ENCODE peak calls at places on chromosomes 3 and 15, in eight cellular contexts. One of them, this sample, is unnamed.

GRCh38 chr3:189588061-189588817 is 43.0 kb upstream of the TP63 start:
- DNase-seq in psoas muscle: no peak
- DNase-seq in mammary epithelial cell: peak
- DNase-seq in IMR-90: peak
- DNase-seq in heart left ventricle: no peak
- DNase-seq in transverse colon: no peak
- DNase-seq in vagina: no peak
- DNase-seq in tibial nerve: no peak
- DNase-seq in this sample: no peak

GRCh38 chr3:168968611-168969010 is 694.9 kb downstream of the MECOM start:
- DNase-seq in heart left ventricle: no peak
- DNase-seq in tibial nerve: no peak
- DNase-seq in transverse colon: no peak
- DNase-seq in psoas muscle: no peak
- DNase-seq in vagina: no peak
- DNase-seq in mammary epithelial cell: no peak
- DNase-seq in IMR-90: no peak
- DNase-seq in this sample: no peak

GRCh38 chr15:75234191-75234810 is 23.8 kb upstream of the GOLGA6C start:
- DNase-seq in mammary epithelial cell: no peak
- DNase-seq in psoas muscle: peak
- DNase-seq in IMR-90: no peak
- DNase-seq in vagina: no peak
- DNase-seq in tibial nerve: no peak
- DNase-seq in heart left ventricle: no peak
- DNase-seq in transverse colon: peak
- DNase-seq in this sample: no peak

GRCh38 chr3:66441124-66441523 is 59.7 kb downstream of the LRIG1 start:
- DNase-seq in transverse colon: no peak
- DNase-seq in vagina: no peak
- DNase-seq in heart left ventricle: no peak
- DNase-seq in mammary epithelial cell: peak
- DNase-seq in tibial nerve: no peak
- DNase-seq in psoas muscle: no peak
- DNase-seq in IMR-90: peak
- DNase-seq in this sample: no peak

GRCh38 chr3:159818399-159818798 is 170.2 kb upstream of the IL12A start:
- DNase-seq in tibial nerve: no peak
- DNase-seq in vagina: no peak
- DNase-seq in heart left ventricle: peak
- DNase-seq in transverse colon: no peak
- DNase-seq in psoas muscle: peak
- DNase-seq in IMR-90: no peak
- DNase-seq in mammary epithelial cell: no peak
- DNase-seq in this sample: no peak

GRCh38 chr3:137792633-137793271 is 28.6 kb downstream of the SOX14 start:
- DNase-seq in tibial nerve: peak
- DNase-seq in heart left ventricle: no peak
- DNase-seq in transverse colon: no peak
- DNase-seq in psoas muscle: no peak
- DNase-seq in mammary epithelial cell: peak
- DNase-seq in vagina: no peak
- DNase-seq in IMR-90: peak
- DNase-seq in this sample: no peak

GRCh38 chr3:98730338-98730737 is 32.8 kb upstream of the ST3GAL6 start:
- DNase-seq in heart left ventricle: no peak
- DNase-seq in psoas muscle: no peak
- DNase-seq in IMR-90: no peak
- DNase-seq in mammary epithelial cell: peak
- DNase-seq in tibial nerve: no peak
- DNase-seq in transverse colon: no peak
- DNase-seq in vagina: no peak
- DNase-seq in this sample: no peak

GRCh38 chr3:170802164-170803151 is 67.5 kb downstream of the RPL22L1 start:
- DNase-seq in psoas muscle: peak
- DNase-seq in IMR-90: peak
- DNase-seq in vagina: no peak
- DNase-seq in heart left ventricle: no peak
- DNase-seq in mammary epithelial cell: peak
- DNase-seq in tibial nerve: no peak
- DNase-seq in transverse colon: no peak
- DNase-seq in this sample: no peak

GRCh38 chr3:89314454-89314853 is 207.0 kb downstream of the EPHA3 start:
- DNase-seq in vagina: no peak
- DNase-seq in tibial nerve: no peak
- DNase-seq in psoas muscle: no peak
- DNase-seq in mammary epithelial cell: peak
- DNase-seq in IMR-90: peak
- DNase-seq in transverse colon: no peak
- DNase-seq in heart left ventricle: no peak
- DNase-seq in this sample: no peak

GRCh38 chr3:134362670-134363380 is 11.4 kb downstream of the AMOTL2 start:
- DNase-seq in vagina: no peak
- DNase-seq in heart left ventricle: no peak
- DNase-seq in IMR-90: no peak
- DNase-seq in mammary epithelial cell: no peak
- DNase-seq in transverse colon: no peak
- DNase-seq in psoas muscle: no peak
- DNase-seq in tibial nerve: no peak
- DNase-seq in this sample: no peak

GRCh38 chr3:132596816-132597433 is at the start of gene ACKR4:
- DNase-seq in vagina: no peak
- DNase-seq in IMR-90: no peak
- DNase-seq in transverse colon: no peak
- DNase-seq in heart left ventricle: no peak
- DNase-seq in tibial nerve: no peak
- DNase-seq in psoas muscle: no peak
- DNase-seq in mammary epithelial cell: no peak
- DNase-seq in this sample: no peak

GRCh38 chr3:61118830-61119229 is 132.4 kb downstream of the FHIT start:
- DNase-seq in tibial nerve: no peak
- DNase-seq in heart left ventricle: no peak
- DNase-seq in transverse colon: no peak
- DNase-seq in mammary epithelial cell: no peak
- DNase-seq in vagina: no peak
- DNase-seq in IMR-90: no peak
- DNase-seq in psoas muscle: no peak
- DNase-seq in this sample: no peak

GRCh38 chr3:18556503-18556902 is 131.4 kb upstream of the SATB1 start:
- DNase-seq in IMR-90: no peak
- DNase-seq in mammary epithelial cell: peak
- DNase-seq in psoas muscle: no peak
- DNase-seq in vagina: no peak
- DNase-seq in tibial nerve: no peak
- DNase-seq in transverse colon: no peak
- DNase-seq in heart left ventricle: no peak
- DNase-seq in this sample: no peak

GRCh38 chr3:72436863-72437592 is 411.2 kb downstream of the SHQ1 start:
- DNase-seq in psoas muscle: no peak
- DNase-seq in transverse colon: no peak
- DNase-seq in vagina: no peak
- DNase-seq in heart left ventricle: no peak
- DNase-seq in tibial nerve: no peak
- DNase-seq in IMR-90: no peak
- DNase-seq in mammary epithelial cell: no peak
- DNase-seq in this sample: no peak

GRCh38 chr3:149969945-149970715 is 565 bp downstream of the PFN2 start:
- DNase-seq in heart left ventricle: peak
- DNase-seq in vagina: no peak
- DNase-seq in IMR-90: peak
- DNase-seq in mammary epithelial cell: peak
- DNase-seq in transverse colon: peak
- DNase-seq in tibial nerve: peak
- DNase-seq in psoas muscle: peak
- DNase-seq in this sample: peak

GRCh38 chr3:20054549-20054987 is 14.3 kb downstream of the KAT2B start:
- DNase-seq in psoas muscle: peak
- DNase-seq in IMR-90: peak
- DNase-seq in mammary epithelial cell: peak
- DNase-seq in vagina: no peak
- DNase-seq in transverse colon: peak
- DNase-seq in heart left ventricle: peak
- DNase-seq in tibial nerve: peak
- DNase-seq in this sample: peak

GRCh38 chr15:43789409-43789808 is 2.7 kb upstream of the SERF2 start:
- DNase-seq in vagina: no peak
- DNase-seq in transverse colon: no peak
- DNase-seq in tibial nerve: no peak
- DNase-seq in mammary epithelial cell: no peak
- DNase-seq in heart left ventricle: no peak
- DNase-seq in psoas muscle: no peak
- DNase-seq in IMR-90: no peak
- DNase-seq in this sample: no peak

GRCh38 chr15:66765478-66766281 is 63.6 kb downstream of the SMAD6 start:
- DNase-seq in psoas muscle: no peak
- DNase-seq in tibial nerve: no peak
- DNase-seq in mammary epithelial cell: peak
- DNase-seq in IMR-90: no peak
- DNase-seq in transverse colon: peak
- DNase-seq in vagina: no peak
- DNase-seq in heart left ventricle: peak
- DNase-seq in this sample: peak

GRCh38 chr3:76470285-76470684 is 569.6 kb upstream of the ROBO2 start:
- DNase-seq in psoas muscle: no peak
- DNase-seq in mammary epithelial cell: no peak
- DNase-seq in IMR-90: peak
- DNase-seq in tibial nerve: no peak
- DNase-seq in transverse colon: no peak
- DNase-seq in heart left ventricle: no peak
- DNase-seq in vagina: no peak
- DNase-seq in this sample: no peak

GRCh38 chr15:77966540-77967290 is 110.8 kb downstream of the TBC1D2B start:
- DNase-seq in transverse colon: peak
- DNase-seq in tibial nerve: no peak
- DNase-seq in heart left ventricle: peak
- DNase-seq in psoas muscle: no peak
- DNase-seq in mammary epithelial cell: peak
- DNase-seq in vagina: no peak
- DNase-seq in IMR-90: peak
- DNase-seq in this sample: no peak

GRCh38 chr3:4766716-4767499 is 212.3 kb upstream of the BHLHE40 start:
- DNase-seq in mammary epithelial cell: no peak
- DNase-seq in IMR-90: no peak
- DNase-seq in psoas muscle: no peak
- DNase-seq in tibial nerve: no peak
- DNase-seq in transverse colon: no peak
- DNase-seq in vagina: no peak
- DNase-seq in heart left ventricle: no peak
- DNase-seq in this sample: no peak

GRCh38 chr3:181330257-181330656 is 340.7 kb upstream of the DNAJC19 start:
- DNase-seq in mammary epithelial cell: no peak
- DNase-seq in heart left ventricle: no peak
- DNase-seq in transverse colon: no peak
- DNase-seq in IMR-90: no peak
- DNase-seq in tibial nerve: no peak
- DNase-seq in psoas muscle: no peak
- DNase-seq in vagina: no peak
- DNase-seq in this sample: no peak

GRCh38 chr3:173644086-173645082 is 246.8 kb downstream of the NLGN1 start:
- DNase-seq in heart left ventricle: no peak
- DNase-seq in tibial nerve: no peak
- DNase-seq in mammary epithelial cell: no peak
- DNase-seq in IMR-90: no peak
- DNase-seq in vagina: no peak
- DNase-seq in psoas muscle: no peak
- DNase-seq in transverse colon: no peak
- DNase-seq in this sample: no peak

GRCh38 chr15:69666921-69667811 is 214.5 kb downstream of the RPLP1 start:
- DNase-seq in tibial nerve: peak
- DNase-seq in psoas muscle: no peak
- DNase-seq in heart left ventricle: peak
- DNase-seq in transverse colon: peak
- DNase-seq in vagina: no peak
- DNase-seq in IMR-90: no peak
- DNase-seq in mammary epithelial cell: no peak
- DNase-seq in this sample: no peak
- TF ChIP-seq CTCF in tibial nerve: no peak
- TF ChIP-seq CTCF in psoas muscle: no peak
- TF ChIP-seq CTCF in heart left ventricle: no peak
- TF ChIP-seq CTCF in transverse colon: no peak
- TF ChIP-seq CTCF in vagina: no peak
- TF ChIP-seq CTCF in IMR-90: no peak
- TF ChIP-seq CTCF in mammary epithelial cell: no peak
- TF ChIP-seq CTCF in this sample: no peak

DNA sequence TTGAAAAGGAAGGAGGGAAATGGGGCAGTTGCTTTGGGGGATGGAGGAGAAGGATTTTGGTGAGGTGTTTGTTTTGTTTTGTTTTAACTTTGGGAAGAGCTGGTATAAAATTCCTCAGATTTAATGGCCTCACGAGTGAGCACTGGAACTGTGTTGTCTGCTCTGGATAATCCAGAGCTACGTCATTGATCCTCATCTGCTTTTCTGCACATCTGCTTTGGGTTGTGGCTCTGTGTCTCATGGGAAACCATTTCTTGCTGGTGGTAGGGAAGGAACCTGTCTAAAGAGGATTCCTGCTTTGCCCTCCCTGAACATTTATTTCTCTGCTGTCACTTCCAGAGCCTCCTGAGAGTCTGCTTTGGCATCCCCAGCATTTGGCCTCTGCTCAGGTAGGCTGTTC is 3.1 kb downstream of the SNRK start:
- DNase-seq in transverse colon: no peak
- DNase-seq in mammary epithelial cell: no peak
- DNase-seq in psoas muscle: no peak
- DNase-seq in tibial nerve: no peak
- DNase-seq in vagina: no peak
- DNase-seq in IMR-90: no peak
- DNase-seq in heart left ventricle: no peak
- DNase-seq in this sample: no peak
- H3K4me3 ChIP-seq in transverse colon: no peak
- H3K4me3 ChIP-seq in mammary epithelial cell: no peak
- H3K4me3 ChIP-seq in psoas muscle: peak
- H3K4me3 ChIP-seq in tibial nerve: peak
- H3K4me3 ChIP-seq in vagina: peak
- H3K4me3 ChIP-seq in IMR-90: no peak
- H3K4me3 ChIP-seq in heart left ventricle: peak
- H3K4me3 ChIP-seq in this sample: peak

GRCh38 chr15:85477730-85478129 is 97.3 kb downstream of the AKAP13 start:
- DNase-seq in vagina: no peak
- DNase-seq in psoas muscle: no peak
- DNase-seq in heart left ventricle: no peak
- DNase-seq in IMR-90: peak
- DNase-seq in tibial nerve: no peak
- DNase-seq in mammary epithelial cell: peak
- DNase-seq in transverse colon: no peak
- DNase-seq in this sample: no peak
- H3K27ac ChIP-seq in vagina: no peak
- H3K27ac ChIP-seq in psoas muscle: no peak
- H3K27ac ChIP-seq in heart left ventricle: no peak
- H3K27ac ChIP-seq in IMR-90: no peak
- H3K27ac ChIP-seq in tibial nerve: no peak
- H3K27ac ChIP-seq in mammary epithelial cell: no peak
- H3K27ac ChIP-seq in transverse colon: no peak
- H3K27ac ChIP-seq in this sample: no peak

GRCh38 chr3:38147434-38147833 is 9.0 kb downstream of the MYD88 start:
- DNase-seq in mammary epithelial cell: no peak
- DNase-seq in psoas muscle: no peak
- DNase-seq in transverse colon: no peak
- DNase-seq in IMR-90: no peak
- DNase-seq in tibial nerve: no peak
- DNase-seq in vagina: no peak
- DNase-seq in heart left ventricle: no peak
- DNase-seq in this sample: no peak
- TF ChIP-seq CTCF in mammary epithelial cell: no peak
- TF ChIP-seq CTCF in psoas muscle: no peak
- TF ChIP-seq CTCF in transverse colon: no peak
- TF ChIP-seq CTCF in IMR-90: no peak
- TF ChIP-seq CTCF in tibial nerve: no peak
- TF ChIP-seq CTCF in vagina: no peak
- TF ChIP-seq CTCF in heart left ventricle: no peak
- TF ChIP-seq CTCF in this sample: no peak

GRCh38 chr15:81914333-81914732 is 131.5 kb downstream of the MEX3B start:
- DNase-seq in IMR-90: no peak
- DNase-seq in psoas muscle: no peak
- DNase-seq in mammary epithelial cell: no peak
- DNase-seq in tibial nerve: no peak
- DNase-seq in transverse colon: no peak
- DNase-seq in vagina: no peak
- DNase-seq in heart left ventricle: peak
- DNase-seq in this sample: no peak
- H3K4me3 ChIP-seq in IMR-90: no peak
- H3K4me3 ChIP-seq in psoas muscle: no peak
- H3K4me3 ChIP-seq in mammary epithelial cell: no peak
- H3K4me3 ChIP-seq in tibial nerve: no peak
- H3K4me3 ChIP-seq in transverse colon: no peak
- H3K4me3 ChIP-seq in vagina: no peak
- H3K4me3 ChIP-seq in heart left ventricle: no peak
- H3K4me3 ChIP-seq in this sample: no peak

This sample was measured in ascending aorta.